ENCODE peak calls at places on chromosomes 12 and 14, in five cellular contexts. Z is cardiac muscle cell, B is fibroblast of villous mesenchyme, U is fibroblast of the aortic adventitia, N is endothelial cell of umbilical vein. L is an unnamed sample.

GRCh38 chr12:39441963-39442894 is 691 bp downstream of the KIF21A start:
- DNase-seq in Z (peak), B (peak), U (peak), N (peak), L (peak)

GRCh38 chr14:45284802-45285201 is 31.8 kb upstream of the MIS18BP1 start:
- DNase-seq in Z (no peak), B (no peak), U (no peak), N (no peak), L (no peak)

GRCh38 chr12:74646831-74647230 is 109.2 kb downstream of the ATXN7L3B start:
- DNase-seq in Z (peak), B (no peak), U (peak), N (no peak), L (peak)

GRCh38 chr12:29103539-29103974 is 45.5 kb upstream of the FAR2 start:
- DNase-seq in Z (no peak), B (no peak), U (no peak), N (no peak), L (no peak)

GRCh38 chr14:61876362-61877049 is 114.3 kb downstream of the SNAPC1 start:
- DNase-seq in Z (no peak), B (no peak), U (no peak), N (no peak), L (no peak)

GRCh38 chr12:46209914-46210834 is 58.7 kb downstream of the SLC38A1 start:
- DNase-seq in Z (peak), B (no peak), U (peak), N (peak), L (no peak)

GRCh38 chr12:42469355-42470006 is 120.1 kb downstream of the PRICKLE1 start:
- DNase-seq in Z (no peak), B (no peak), U (no peak), N (no peak), L (no peak)

GRCh38 chr14:55398679-55399078 is 13.0 kb downstream of the ATG14 start:
- DNase-seq in Z (peak), B (peak), U (peak), N (peak), L (peak)

GRCh38 chr14:101019541-101019940 is 116.0 kb upstream of the RTL1 start:
- DNase-seq in Z (no peak), B (no peak), U (no peak), N (no peak), L (no peak)

GRCh38 chr12:88325076-88325827 is 183.1 kb downstream of the TMTC3 start:
- DNase-seq in Z (peak), B (peak), U (peak), N (peak), L (peak)

GRCh38 chr12:52971701-52972329 is 22.9 kb downstream of the KRT18 start:
- DNase-seq in Z (peak), B (peak), U (peak), N (no peak), L (peak)

GRCh38 chr12:42761601-42762350 is 172.2 kb upstream of the PRICKLE1 start:
- DNase-seq in Z (peak), B (no peak), U (peak), N (no peak), L (no peak)

GRCh38 chr14:54642950-54643695 is 76.2 kb downstream of the SAMD4A start:
- DNase-seq in Z (peak), B (peak), U (peak), N (no peak), L (peak)

GRCh38 chr14:75911883-75912282 is 69.9 kb downstream of the TGFB3 start:
- DNase-seq in Z (peak), B (no peak), U (peak), N (peak), L (peak)

GRCh38 chr12:43758247-43758727 is 303 bp downstream of the PUS7L start:
- DNase-seq in Z (peak), B (peak), U (peak), N (no peak), L (no peak)

GRCh38 chr12:95131589-95132335 is 58.3 kb upstream of the NR2C1 start:
- DNase-seq in Z (peak), B (peak), U (peak), N (no peak), L (no peak)

GRCh38 chr12:131929530-131930456 is 717 bp downstream of the PUS1 start:
- DNase-seq in Z (peak), B (no peak), U (peak), N (peak), L (no peak)

GRCh38 chr12:11729008-11729407 is 79.5 kb downstream of the ETV6 start:
- DNase-seq in Z (no peak), B (no peak), U (no peak), N (no peak), L (no peak)

GRCh38 chr14:101352567-101352966 is 208.7 kb upstream of the DIO3 start:
- DNase-seq in Z (no peak), B (no peak), U (no peak), N (no peak), L (no peak)

GRCh38 chr12:59652098-59652497 is 56.3 kb downstream of the SLC16A7 start:
- DNase-seq in Z (no peak), B (no peak), U (no peak), N (no peak), L (no peak)

GRCh38 chr12:121781751-121782615 is 11.5 kb downstream of the RHOF start:
- DNase-seq in Z (no peak), B (peak), U (peak), N (no peak), L (peak)

GRCh38 chr12:99767809-99768208 is 120.3 kb downstream of the GARIN6 start:
- DNase-seq in Z (peak), B (peak), U (peak), N (peak), L (peak)

GRCh38 chr14:89428556-89429196 is 11.6 kb upstream of the FOXN3 start:
- DNase-seq in Z (no peak), B (no peak), U (peak), N (no peak), L (peak)

GRCh38 chr12:111277570-111277969 is 91.3 kb downstream of the PHETA1 start:
- DNase-seq in Z (no peak), B (no peak), U (no peak), N (no peak), L (no peak)

GRCh38 chr12:10136637-10137205 is 6.7 kb upstream of the CLEC7A start:
- DNase-seq in Z (no peak), B (no peak), U (no peak), N (no peak), L (no peak)

GRCh38 chr14:78316711-78317110 is 146.5 kb downstream of the NRXN3 start:
- DNase-seq in Z (no peak), B (no peak), U (peak), N (no peak), L (no peak)

GRCh38 chr14:72560331-72560730 is 333.6 kb downstream of the DPF3 start:
- DNase-seq in Z (no peak), B (no peak), U (no peak), N (no peak), L (no peak)

GRCh38 chr12:110585231-110585799 is 2.2 kb upstream of the PPTC7 start:
- DNase-seq in Z (peak), B (peak), U (peak), N (peak), L (peak)

GRCh38 chr14:74019743-74020142 is 594 bp downstream of the BBOF1 start:
- DNase-seq in Z (peak), B (peak), U (peak), N (peak), L (peak)

GRCh38 chr14:57870686-57871457 is 5.0 kb upstream of the SLC35F4 start:
- DNase-seq in Z (no peak), B (no peak), U (no peak), N (no peak), L (peak)

GRCh38 chr14:92322516-92322915 is 449 bp upstream of the SLC24A4 start:
- DNase-seq in Z (no peak), B (no peak), U (no peak), N (no peak), L (no peak)
- H3K4me3 ChIP-seq in Z (peak), B (no peak), U (no peak), N (no peak), L (no peak)

GRCh38 chr14:69357544-69358200 is 40.4 kb downstream of the ERH start:
- DNase-seq in Z (no peak), B (no peak), U (no peak), N (no peak), L (no peak)
- TF ChIP-seq CTCF in Z (no peak), B (no peak), U (no peak), N (no peak), L (no peak)

DNA sequence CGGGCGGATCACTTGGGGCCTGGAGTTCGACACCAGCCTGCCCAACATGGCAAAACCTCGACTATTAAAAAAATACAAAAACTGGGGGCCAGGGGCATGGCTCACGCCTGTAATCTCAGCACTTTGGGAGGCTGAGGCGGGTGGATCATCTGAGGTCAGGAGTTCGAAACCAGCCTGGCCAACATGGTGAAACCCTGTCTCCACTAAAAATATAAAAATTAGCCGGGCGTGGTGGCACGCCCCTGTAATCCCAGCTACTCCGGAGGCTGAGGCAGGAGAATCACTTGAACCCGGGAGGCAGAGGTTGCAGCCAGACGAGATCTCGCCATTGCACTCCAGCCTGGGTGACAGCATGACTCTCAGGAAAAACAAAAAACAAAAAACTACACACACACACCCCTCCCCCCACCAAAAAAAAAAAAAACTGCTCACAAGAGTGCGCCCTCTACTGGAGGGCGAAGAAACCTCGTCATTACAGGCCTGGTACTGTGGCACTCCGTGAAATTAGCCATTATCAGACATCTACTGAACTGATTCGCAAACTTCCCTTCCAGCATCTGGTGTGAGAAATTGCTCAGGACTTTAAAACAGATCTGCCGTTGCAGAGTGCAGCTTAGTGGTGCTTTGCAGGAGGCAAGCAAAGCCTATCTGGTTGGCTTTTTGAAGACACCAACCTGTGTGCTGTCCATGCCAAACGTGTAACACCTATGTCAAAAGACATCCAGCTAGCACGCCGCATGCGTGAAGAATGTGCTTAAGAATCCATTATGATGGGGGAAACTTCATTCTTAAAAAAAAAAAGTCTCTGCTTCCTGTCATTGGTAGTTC is 7.7 kb downstream of the PPP1R3E start:
- DNase-seq in Z (peak), B (peak), U (peak), N (peak), L (peak)
- H3K4me3 ChIP-seq in Z (no peak), B (no peak), U (no peak), N (no peak), L (no peak)

GRCh38 chr12:6375269-6376078 is at the start of gene SCNN1A:
- DNase-seq in Z (no peak), B (no peak), U (no peak), N (no peak), L (no peak)

GRCh38 chr12:6374781-6375150 is 597 bp downstream of the SCNN1A start:
- DNase-seq in Z (no peak), B (no peak), U (no peak), N (no peak), L (no peak)

GRCh38 chr12:6377667-6377994 is 2.3 kb upstream of the SCNN1A start:
- DNase-seq in Z (no peak), B (peak), U (no peak), N (no peak), L (no peak)

GRCh38 chr12:6376965-6377666 is 1.8 kb upstream of the SCNN1A start:
- DNase-seq in Z (no peak), B (no peak), U (no peak), N (no peak), L (no peak)

DNA sequence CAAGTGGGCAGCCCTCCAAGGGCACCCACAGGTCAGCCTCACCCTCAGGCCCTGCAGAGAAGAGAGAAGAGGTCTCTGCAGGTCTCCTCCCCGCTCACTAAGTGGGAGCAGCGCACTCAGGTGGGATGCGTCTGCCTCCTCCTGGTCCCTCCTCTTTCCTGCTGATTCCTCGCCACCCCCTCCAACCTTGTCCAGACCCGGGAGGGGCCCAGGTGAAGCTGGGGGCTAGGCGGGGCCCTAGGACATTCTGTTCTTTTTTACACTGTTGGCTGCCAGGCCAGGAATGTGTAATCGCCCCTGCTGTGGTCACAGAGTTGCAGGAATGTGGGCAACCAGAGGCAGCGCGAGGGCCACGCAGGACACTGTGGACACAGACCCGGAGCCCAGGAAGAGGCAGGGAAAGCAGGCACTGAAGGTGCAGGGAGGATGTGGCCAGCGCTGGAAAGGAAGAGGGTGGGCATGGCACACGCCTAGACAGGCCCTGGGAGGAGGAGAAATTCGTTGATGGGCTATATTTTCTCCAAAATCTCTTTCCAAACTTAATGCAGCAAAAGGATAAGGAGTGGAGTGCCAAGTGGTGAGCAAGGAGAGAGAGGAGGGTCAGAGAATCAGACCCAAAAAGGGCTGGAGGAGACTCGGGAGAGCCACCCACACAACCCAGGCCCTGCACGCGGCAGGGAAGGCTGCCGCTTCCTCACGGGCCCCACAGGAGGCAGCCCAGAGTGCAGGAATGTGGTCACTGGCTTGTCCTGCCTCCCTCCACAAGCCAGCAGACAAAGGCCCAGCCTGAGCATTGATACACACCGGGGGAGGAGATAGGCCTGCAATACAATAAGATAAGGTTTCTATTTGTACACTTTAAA is 947 bp upstream of the SCNN1A start:
- DNase-seq in Z (peak), B (peak), U (peak), N (peak), L (peak)
- TF ChIP-seq CTCF in Z (peak), B (peak), U (peak), N (peak), L (peak)

GRCh38 chr12:124381454-124382207 is 86.7 kb downstream of the RFLNA start:
- DNase-seq in Z (peak), B (peak), U (peak), N (peak), L (peak)

GRCh38 chr12:124380793-124381453 is 86.0 kb downstream of the RFLNA start:
- DNase-seq in Z (no peak), B (no peak), U (no peak), N (peak), L (no peak)

GRCh38 chr12:124379379-124379937 is 84.6 kb downstream of the RFLNA start:
- DNase-seq in Z (no peak), B (no peak), U (no peak), N (no peak), L (no peak)

GRCh38 chr12:124377981-124378509 is 83.2 kb downstream of the RFLNA start:
- DNase-seq in Z (no peak), B (no peak), U (no peak), N (no peak), L (no peak)

GRCh38 chr12:124379938-124380754 is 85.3 kb downstream of the RFLNA start:
- DNase-seq in Z (peak), B (peak), U (peak), N (peak), L (peak)
- H3K4me3 ChIP-seq in Z (no peak), B (no peak), U (no peak), N (no peak), L (no peak)

GRCh38 chr12:133124674-133125073 is 5.4 kb downstream of the ZNF891 start:
- DNase-seq in Z (no peak), B (no peak), U (no peak), N (no peak), L (no peak)

GRCh38 chr12:133130808-133131128 is 341 bp downstream of the ZNF10 start:
- DNase-seq in Z (no peak), B (no peak), U (peak), N (no peak), L (no peak)

GRCh38 chr12:133130038-133130807 is at the start of the genes ZNF10 and ZNF891:
- DNase-seq in Z (peak), B (peak), U (peak), N (peak), L (peak)

DNA sequence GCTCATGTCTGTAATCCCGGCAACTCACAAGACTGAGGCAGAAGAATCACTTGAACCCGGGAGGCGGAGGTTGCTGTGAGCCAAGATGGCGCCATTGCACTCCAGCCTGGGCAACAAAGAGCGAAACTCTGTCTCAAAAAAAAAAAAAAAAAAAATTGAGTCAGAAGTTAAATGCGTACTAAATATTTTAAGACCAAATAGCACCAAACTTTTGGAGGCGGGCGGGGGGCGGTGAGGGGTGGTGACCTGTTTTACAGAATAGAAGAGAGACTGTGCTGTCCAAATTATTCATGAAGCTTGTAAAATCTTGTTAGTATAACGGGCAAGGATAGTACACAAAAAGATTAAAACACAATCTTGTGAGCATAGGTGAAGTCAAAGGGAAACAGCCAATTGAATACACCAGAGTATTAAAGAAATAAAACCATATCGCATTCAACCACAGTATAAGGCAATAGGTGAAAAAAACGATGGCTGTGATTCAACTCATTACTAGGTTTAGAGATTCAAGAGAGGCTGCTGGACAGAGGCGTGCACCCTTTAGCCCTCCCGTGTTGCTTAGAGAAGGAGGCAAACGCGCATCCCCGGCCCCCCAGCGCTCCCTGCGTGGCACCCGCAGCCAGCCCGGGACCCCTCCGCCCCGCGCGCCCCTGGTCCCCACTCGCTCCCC is 571 bp downstream of the ZNF891 start:
- DNase-seq in Z (peak), B (peak), U (peak), N (no peak), L (no peak)
- TF ChIP-seq CTCF in Z (no peak), B (no peak), U (no peak), N (no peak), L (no peak)

GRCh38 chr12:57135487-57135886 is 7.2 kb downstream of the LRP1 start:
- DNase-seq in Z (peak), B (peak), U (peak), N (no peak), L (no peak)
- H3K4me3 ChIP-seq in Z (no peak), B (peak), U (peak), N (no peak), L (no peak)

DNA sequence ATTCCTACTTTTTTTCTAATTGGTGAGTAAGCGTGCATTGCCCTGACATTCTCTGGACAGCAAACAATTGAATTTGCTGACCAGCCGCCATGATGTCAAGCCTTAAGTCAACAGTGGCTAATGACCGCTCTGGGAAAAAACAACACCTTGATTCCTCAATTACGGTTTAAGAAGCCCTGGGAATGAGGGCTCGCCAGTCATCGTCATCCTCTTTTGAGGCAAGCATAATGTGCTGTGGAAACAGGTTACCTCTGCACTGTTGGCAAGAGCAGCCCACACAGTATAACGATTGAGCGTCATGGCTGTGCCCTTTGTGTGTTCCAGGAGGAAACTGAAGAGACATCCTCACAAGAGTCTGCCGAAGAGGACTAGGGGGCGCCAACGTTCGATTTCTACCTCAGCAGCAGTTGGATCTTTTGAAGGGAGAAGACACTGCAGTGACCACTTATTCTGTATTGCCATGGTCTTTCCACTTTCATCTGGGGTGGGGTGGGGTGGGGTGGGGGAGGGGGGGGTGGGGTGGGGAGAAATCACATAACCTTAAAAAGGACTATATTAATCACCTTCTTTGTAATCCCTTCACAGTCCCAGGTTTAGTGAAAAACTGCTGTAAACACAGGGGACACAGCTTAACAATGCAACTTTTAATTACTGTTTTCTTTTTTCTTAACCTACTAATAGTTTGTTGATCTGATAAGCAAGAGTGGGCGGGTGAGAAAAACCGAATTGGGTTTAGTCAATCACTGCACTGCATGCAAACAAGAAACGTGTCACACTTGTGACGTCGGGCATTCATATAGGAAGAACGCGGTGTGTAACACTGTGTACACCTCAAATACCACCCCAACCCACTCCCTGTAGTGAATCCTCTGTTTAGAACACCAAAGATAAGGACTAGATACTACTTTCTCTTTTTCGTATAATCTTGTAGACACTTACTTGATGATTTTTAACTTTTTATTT is 138.9 kb downstream of the HMGA2 start:
- DNase-seq in Z (peak), B (no peak), U (no peak), N (peak), L (peak)
- TF ChIP-seq CTCF in Z (peak), B (peak), U (no peak), N (peak), L (peak)

GRCh38 chr14:95741051-95741490 is 27.1 kb upstream of the TCL1A start:
- DNase-seq in Z (no peak), B (peak), U (no peak), N (no peak), L (no peak)

GRCh38 chr14:95739356-95739755 is 25.4 kb upstream of the TCL1A start:
- DNase-seq in Z (no peak), B (no peak), U (no peak), N (no peak), L (no peak)

GRCh38 chr14:95741781-95742180 is 27.9 kb upstream of the TCL1A start:
- DNase-seq in Z (no peak), B (no peak), U (no peak), N (no peak), L (no peak)
- H3K4me3 ChIP-seq in Z (no peak), B (no peak), U (no peak), N (no peak), L (no peak)